ENCODE peak calls at places on chromosome 10, in ten cellular contexts. One of them, this sample, is unnamed.

GRCh38 chr10:91713471-91714072 is 80.7 kb upstream of the PPP1R3C start:
- DNase-seq in lung: no peak
- DNase-seq in keratinocyte: no peak
- DNase-seq in lower lobe of right lung: no peak
- DNase-seq in upper lobe of right lung: no peak
- DNase-seq in colonic mucosa: no peak
- DNase-seq in ascending aorta: no peak
- DNase-seq in fibroblast of lung: peak
- DNase-seq in H9: no peak
- DNase-seq in adrenal gland: no peak
- DNase-seq in this sample: no peak

GRCh38 chr10:43888551-43888950 is 239.9 kb upstream of the ZNF32 start:
- DNase-seq in keratinocyte: no peak
- DNase-seq in upper lobe of right lung: no peak
- DNase-seq in ascending aorta: no peak
- DNase-seq in adrenal gland: no peak
- DNase-seq in fibroblast of lung: peak
- DNase-seq in lung: no peak
- DNase-seq in H9: no peak
- DNase-seq in lower lobe of right lung: no peak
- DNase-seq in colonic mucosa: no peak
- DNase-seq in this sample: no peak

GRCh38 chr10:16049775-16050174 is 189.5 kb upstream of the MINDY3 start:
- DNase-seq in lung: no peak
- DNase-seq in keratinocyte: no peak
- DNase-seq in ascending aorta: no peak
- DNase-seq in H9: no peak
- DNase-seq in adrenal gland: no peak
- DNase-seq in fibroblast of lung: no peak
- DNase-seq in lower lobe of right lung: no peak
- DNase-seq in colonic mucosa: no peak
- DNase-seq in upper lobe of right lung: no peak
- DNase-seq in this sample: no peak

GRCh38 chr10:78831457-78831856 is 237.3 kb upstream of the ZMIZ1 start:
- DNase-seq in fibroblast of lung: no peak
- DNase-seq in keratinocyte: no peak
- DNase-seq in upper lobe of right lung: no peak
- DNase-seq in lower lobe of right lung: no peak
- DNase-seq in H9: no peak
- DNase-seq in ascending aorta: no peak
- DNase-seq in lung: no peak
- DNase-seq in adrenal gland: no peak
- DNase-seq in colonic mucosa: no peak
- DNase-seq in this sample: no peak

GRCh38 chr10:69397972-69398371 is 18.7 kb downstream of the TACR2 start:
- DNase-seq in upper lobe of right lung: no peak
- DNase-seq in keratinocyte: no peak
- DNase-seq in lower lobe of right lung: no peak
- DNase-seq in lung: no peak
- DNase-seq in H9: no peak
- DNase-seq in ascending aorta: no peak
- DNase-seq in fibroblast of lung: peak
- DNase-seq in adrenal gland: no peak
- DNase-seq in colonic mucosa: no peak
- DNase-seq in this sample: no peak

GRCh38 chr10:52740913-52741675 is 31.5 kb downstream of the MBL2 start:
- DNase-seq in H9: peak
- DNase-seq in fibroblast of lung: peak
- DNase-seq in adrenal gland: peak
- DNase-seq in lung: no peak
- DNase-seq in ascending aorta: no peak
- DNase-seq in lower lobe of right lung: no peak
- DNase-seq in colonic mucosa: peak
- DNase-seq in upper lobe of right lung: no peak
- DNase-seq in keratinocyte: no peak
- DNase-seq in this sample: no peak

GRCh38 chr10:23325132-23325531 is 19.5 kb downstream of the C10orf67 start:
- DNase-seq in fibroblast of lung: no peak
- DNase-seq in adrenal gland: no peak
- DNase-seq in keratinocyte: no peak
- DNase-seq in lung: no peak
- DNase-seq in H9: no peak
- DNase-seq in ascending aorta: no peak
- DNase-seq in lower lobe of right lung: no peak
- DNase-seq in upper lobe of right lung: no peak
- DNase-seq in colonic mucosa: no peak
- DNase-seq in this sample: no peak

GRCh38 chr10:18233775-18234174 is 93.6 kb downstream of the CACNB2 start:
- DNase-seq in ascending aorta: no peak
- DNase-seq in colonic mucosa: no peak
- DNase-seq in fibroblast of lung: no peak
- DNase-seq in adrenal gland: peak
- DNase-seq in upper lobe of right lung: no peak
- DNase-seq in keratinocyte: no peak
- DNase-seq in lower lobe of right lung: no peak
- DNase-seq in lung: no peak
- DNase-seq in H9: peak
- DNase-seq in this sample: peak

GRCh38 chr10:63430091-63430998 is 35.4 kb downstream of the JMJD1C start:
- DNase-seq in adrenal gland: no peak
- DNase-seq in fibroblast of lung: peak
- DNase-seq in H9: no peak
- DNase-seq in colonic mucosa: no peak
- DNase-seq in lung: no peak
- DNase-seq in lower lobe of right lung: no peak
- DNase-seq in keratinocyte: peak
- DNase-seq in ascending aorta: no peak
- DNase-seq in upper lobe of right lung: no peak
- DNase-seq in this sample: no peak

GRCh38 chr10:5538446-5538845 is 13.7 kb downstream of the CALML3 start:
- DNase-seq in adrenal gland: no peak
- DNase-seq in lower lobe of right lung: no peak
- DNase-seq in lung: no peak
- DNase-seq in keratinocyte: no peak
- DNase-seq in colonic mucosa: no peak
- DNase-seq in fibroblast of lung: peak
- DNase-seq in ascending aorta: no peak
- DNase-seq in upper lobe of right lung: peak
- DNase-seq in H9: no peak
- DNase-seq in this sample: no peak

GRCh38 chr10:79386637-79387465 is 39.6 kb downstream of the PPIF start:
- DNase-seq in adrenal gland: peak
- DNase-seq in colonic mucosa: peak
- DNase-seq in ascending aorta: peak
- DNase-seq in keratinocyte: no peak
- DNase-seq in H9: peak
- DNase-seq in lower lobe of right lung: peak
- DNase-seq in lung: peak
- DNase-seq in fibroblast of lung: no peak
- DNase-seq in upper lobe of right lung: peak
- DNase-seq in this sample: peak

GRCh38 chr10:71266147-71266917 is 52.7 kb upstream of the SLC29A3 start:
- DNase-seq in H9: no peak
- DNase-seq in lower lobe of right lung: no peak
- DNase-seq in keratinocyte: no peak
- DNase-seq in lung: peak
- DNase-seq in ascending aorta: no peak
- DNase-seq in adrenal gland: no peak
- DNase-seq in fibroblast of lung: peak
- DNase-seq in colonic mucosa: no peak
- DNase-seq in upper lobe of right lung: peak
- DNase-seq in this sample: no peak

GRCh38 chr10:33565231-33565630 is 230.8 kb upstream of the NRP1 start:
- DNase-seq in upper lobe of right lung: no peak
- DNase-seq in fibroblast of lung: no peak
- DNase-seq in lower lobe of right lung: no peak
- DNase-seq in H9: no peak
- DNase-seq in ascending aorta: no peak
- DNase-seq in colonic mucosa: no peak
- DNase-seq in lung: no peak
- DNase-seq in adrenal gland: no peak
- DNase-seq in keratinocyte: no peak
- DNase-seq in this sample: no peak

GRCh38 chr10:58587676-58588075 is 75.0 kb downstream of the BICC1 start:
- DNase-seq in upper lobe of right lung: no peak
- DNase-seq in colonic mucosa: no peak
- DNase-seq in fibroblast of lung: no peak
- DNase-seq in H9: no peak
- DNase-seq in adrenal gland: no peak
- DNase-seq in lower lobe of right lung: no peak
- DNase-seq in lung: no peak
- DNase-seq in ascending aorta: no peak
- DNase-seq in keratinocyte: no peak
- DNase-seq in this sample: no peak

GRCh38 chr10:67402620-67403019 is 293.4 kb downstream of the CTNNA3 start:
- DNase-seq in lower lobe of right lung: no peak
- DNase-seq in H9: no peak
- DNase-seq in upper lobe of right lung: no peak
- DNase-seq in keratinocyte: no peak
- DNase-seq in fibroblast of lung: no peak
- DNase-seq in ascending aorta: no peak
- DNase-seq in colonic mucosa: no peak
- DNase-seq in adrenal gland: no peak
- DNase-seq in lung: no peak
- DNase-seq in this sample: no peak

GRCh38 chr10:80453392-80453714 is 757 bp upstream of the TSPAN14 start:
- DNase-seq in H9: peak
- DNase-seq in keratinocyte: no peak
- DNase-seq in adrenal gland: no peak
- DNase-seq in ascending aorta: no peak
- DNase-seq in lung: no peak
- DNase-seq in colonic mucosa: no peak
- DNase-seq in fibroblast of lung: no peak
- DNase-seq in upper lobe of right lung: no peak
- DNase-seq in lower lobe of right lung: no peak
- DNase-seq in this sample: no peak

GRCh38 chr10:88980836-88981235 is 9.8 kb upstream of the FAS start:
- DNase-seq in lung: no peak
- DNase-seq in lower lobe of right lung: no peak
- DNase-seq in adrenal gland: no peak
- DNase-seq in ascending aorta: no peak
- DNase-seq in fibroblast of lung: no peak
- DNase-seq in upper lobe of right lung: no peak
- DNase-seq in H9: no peak
- DNase-seq in keratinocyte: no peak
- DNase-seq in colonic mucosa: no peak
- DNase-seq in this sample: no peak
- H3K27ac ChIP-seq in lung: peak
- H3K27ac ChIP-seq in lower lobe of right lung: peak
- H3K27ac ChIP-seq in adrenal gland: no peak
- H3K27ac ChIP-seq in ascending aorta: peak
- H3K27ac ChIP-seq in fibroblast of lung: peak
- H3K27ac ChIP-seq in upper lobe of right lung: peak
- H3K27ac ChIP-seq in H9: no peak
- H3K27ac ChIP-seq in keratinocyte: no peak
- H3K27ac ChIP-seq in colonic mucosa: peak
- H3K27ac ChIP-seq in this sample: peak

GRCh38 chr10:102791754-102792153 is 45.5 kb downstream of the CYP17A1 start:
- DNase-seq in lung: no peak
- DNase-seq in adrenal gland: no peak
- DNase-seq in colonic mucosa: no peak
- DNase-seq in ascending aorta: no peak
- DNase-seq in lower lobe of right lung: no peak
- DNase-seq in fibroblast of lung: no peak
- DNase-seq in keratinocyte: no peak
- DNase-seq in upper lobe of right lung: no peak
- DNase-seq in H9: no peak
- DNase-seq in this sample: no peak
- H3K27ac ChIP-seq in lung: peak
- H3K27ac ChIP-seq in adrenal gland: peak
- H3K27ac ChIP-seq in colonic mucosa: no peak
- H3K27ac ChIP-seq in ascending aorta: peak
- H3K27ac ChIP-seq in lower lobe of right lung: no peak
- H3K27ac ChIP-seq in fibroblast of lung: no peak
- H3K27ac ChIP-seq in keratinocyte: no peak
- H3K27ac ChIP-seq in upper lobe of right lung: no peak
- H3K27ac ChIP-seq in H9: no peak
- H3K27ac ChIP-seq in this sample: peak

DNA sequence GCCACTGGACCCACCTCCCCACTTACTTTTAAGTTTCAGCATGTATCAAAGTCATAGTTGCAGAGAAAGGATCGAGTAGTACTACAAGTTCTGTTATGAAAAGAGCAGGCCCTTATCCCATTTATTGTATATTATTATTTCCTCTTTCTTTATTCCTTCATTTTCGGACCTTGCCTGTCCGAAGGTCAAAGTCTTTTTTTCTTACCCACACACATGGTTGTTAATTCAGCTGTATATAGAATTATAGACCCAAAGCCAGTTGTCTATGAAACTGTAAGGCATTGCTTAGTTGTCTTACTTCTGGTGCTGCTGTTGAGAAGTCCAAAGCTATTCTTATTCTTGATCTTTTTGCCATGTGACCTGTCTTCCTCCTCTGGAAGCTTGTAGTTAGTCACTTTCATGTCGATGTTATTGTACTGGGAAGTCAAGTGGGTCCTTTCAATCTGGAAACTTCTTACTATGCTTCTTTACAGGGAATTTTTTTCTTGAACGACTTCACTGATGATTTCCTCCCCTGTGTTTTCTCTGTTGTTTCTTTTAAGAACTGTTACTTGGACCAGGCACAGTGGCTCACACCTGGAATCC is 8.3 kb downstream of the NUDT5 start:
- DNase-seq in keratinocyte: no peak
- DNase-seq in H9: no peak
- DNase-seq in ascending aorta: no peak
- DNase-seq in lung: no peak
- DNase-seq in fibroblast of lung: no peak
- DNase-seq in upper lobe of right lung: no peak
- DNase-seq in adrenal gland: no peak
- DNase-seq in colonic mucosa: no peak
- DNase-seq in lower lobe of right lung: no peak
- DNase-seq in this sample: no peak
- H3K27ac ChIP-seq in keratinocyte: no peak
- H3K27ac ChIP-seq in H9: no peak
- H3K27ac ChIP-seq in ascending aorta: no peak
- H3K27ac ChIP-seq in lung: no peak
- H3K27ac ChIP-seq in fibroblast of lung: no peak
- H3K27ac ChIP-seq in upper lobe of right lung: no peak
- H3K27ac ChIP-seq in adrenal gland: no peak
- H3K27ac ChIP-seq in colonic mucosa: no peak
- H3K27ac ChIP-seq in lower lobe of right lung: no peak
- H3K27ac ChIP-seq in this sample: no peak

DNA sequence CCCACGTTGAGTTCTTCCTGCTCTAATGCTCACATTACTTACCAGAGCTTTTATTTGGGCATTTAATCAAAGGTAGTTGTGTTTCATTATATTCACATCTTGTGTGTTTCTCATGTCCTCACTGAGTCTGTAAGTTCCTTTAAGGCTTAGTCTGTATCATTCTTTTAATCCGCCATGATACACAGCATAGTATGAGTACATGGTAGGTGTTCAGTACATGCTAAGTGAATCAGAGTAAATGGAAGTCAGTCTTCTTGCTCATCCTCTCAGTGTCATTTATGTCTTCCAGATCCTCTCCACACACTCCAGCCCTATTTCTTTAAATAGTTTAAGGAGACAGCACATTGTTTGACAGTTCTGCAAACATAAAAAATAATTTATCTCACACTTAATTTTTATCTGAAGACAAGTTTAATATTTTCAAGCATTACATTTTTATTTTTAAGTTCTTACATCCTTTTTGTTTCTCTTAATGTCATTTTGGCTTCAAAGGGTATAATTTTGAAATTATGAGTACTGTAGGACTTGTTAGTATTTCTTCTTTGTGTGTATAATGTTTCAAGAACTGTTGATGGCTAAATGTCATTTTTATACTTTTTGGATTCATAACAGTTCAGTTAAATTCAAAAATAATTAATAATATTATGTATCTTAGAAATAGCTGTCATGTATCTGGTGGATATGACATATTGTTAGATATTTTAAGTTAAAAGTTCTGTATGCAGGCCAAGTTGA is 342.6 kb downstream of the LRMDA start:
- DNase-seq in lung: no peak
- DNase-seq in adrenal gland: no peak
- DNase-seq in keratinocyte: no peak
- DNase-seq in fibroblast of lung: peak
- DNase-seq in ascending aorta: no peak
- DNase-seq in H9: no peak
- DNase-seq in upper lobe of right lung: no peak
- DNase-seq in colonic mucosa: no peak
- DNase-seq in lower lobe of right lung: no peak
- DNase-seq in this sample: no peak
- H3K27ac ChIP-seq in lung: no peak
- H3K27ac ChIP-seq in adrenal gland: no peak
- H3K27ac ChIP-seq in keratinocyte: no peak
- H3K27ac ChIP-seq in fibroblast of lung: peak
- H3K27ac ChIP-seq in ascending aorta: no peak
- H3K27ac ChIP-seq in H9: no peak
- H3K27ac ChIP-seq in upper lobe of right lung: no peak
- H3K27ac ChIP-seq in colonic mucosa: no peak
- H3K27ac ChIP-seq in lower lobe of right lung: peak
- H3K27ac ChIP-seq in this sample: peak

This sample was measured in prostate gland.